ENCODE peak calls at places on chromosomes 2 and 18, in six cellular contexts. Q is SK-N-SH, Y is H1, H is K562, N is GM12878, P is HepG2. A is an unnamed sample.

GRCh38 chr18:47283476-47283875 is 32.0 kb upstream of the SKOR2 start:
- DNase-seq in N (no peak), Y (no peak), P (peak), H (peak), Q (peak), A (no peak)

GRCh38 chr2:196801986-196802385 is 2.5 kb upstream of the GTF3C3 start:
- DNase-seq in Q (no peak), Y (no peak), N (no peak), P (no peak), H (no peak), A (no peak)

GRCh38 chr2:168713325-168713724 is 89.1 kb upstream of the NOSTRIN start:
- DNase-seq in H (no peak), Q (no peak), Y (no peak), N (no peak), P (no peak), A (no peak)

GRCh38 chr2:167420261-167420660 is 532.0 kb downstream of the XIRP2 start:
- DNase-seq in H (no peak), N (no peak), Q (no peak), P (no peak), Y (no peak), A (no peak)

GRCh38 chr2:33214857-33215256 is 261.6 kb upstream of the RASGRP3 start:
- DNase-seq in Q (no peak), N (no peak), H (no peak), P (no peak), Y (no peak), A (no peak)

GRCh38 chr2:18648161-18648560 is 58.8 kb upstream of the NT5C1B start:
- DNase-seq in Q (no peak), N (no peak), Y (no peak), H (no peak), P (no peak), A (no peak)

GRCh38 chr2:33321236-33321731 is 155.2 kb upstream of the RASGRP3 start:
- DNase-seq in H (no peak), Q (no peak), N (peak), Y (no peak), P (no peak), A (no peak)

GRCh38 chr2:238290079-238290478 is 1.7 kb upstream of the PER2 start:
- DNase-seq in N (no peak), Y (no peak), H (peak), P (peak), Q (no peak), A (peak)

GRCh38 chr2:25309402-25309801 is 32.3 kb downstream of the DNMT3A start:
- DNase-seq in N (no peak), H (peak), Q (peak), Y (peak), P (peak), A (peak)

GRCh38 chr18:29254123-29254522 is 1077.2 kb upstream of the CDH2 start:
- DNase-seq in Y (no peak), P (no peak), H (no peak), Q (no peak), N (no peak), A (no peak)

GRCh38 chr18:56945171-56945863 is 201.6 kb upstream of the BOD1L2 start:
- DNase-seq in Q (no peak), P (no peak), N (no peak), Y (no peak), H (no peak), A (no peak)

GRCh38 chr2:204892506-204893255 is 347.4 kb downstream of the PARD3B start:
- DNase-seq in H (no peak), P (no peak), Y (no peak), Q (no peak), N (no peak), A (no peak)

GRCh38 chr2:136750065-136750464 is 15.3 kb upstream of the THSD7B start:
- DNase-seq in Q (no peak), P (no peak), H (no peak), Y (no peak), N (no peak), A (no peak)

GRCh38 chr2:44943693-44944101 is 2.2 kb downstream of the SIX3 start:
- DNase-seq in H (no peak), Q (peak), P (no peak), N (no peak), Y (no peak), A (no peak)

GRCh38 chr2:160209457-160209856 is 9.4 kb upstream of the ITGB6 start:
- DNase-seq in Q (no peak), H (no peak), Y (no peak), N (peak), P (no peak), A (no peak)

GRCh38 chr2:105926960-105927678 is 182.4 kb downstream of the NCK2 start:
- DNase-seq in Y (no peak), Q (no peak), H (no peak), P (peak), N (no peak), A (no peak)

GRCh38 chr2:10352972-10353371 is 50.3 kb downstream of the HPCAL1 start:
- DNase-seq in Q (no peak), H (no peak), Y (no peak), N (no peak), P (no peak), A (no peak)

GRCh38 chr2:184268900-184269299 is 329.4 kb upstream of the ZNF804A start:
- DNase-seq in H (no peak), N (no peak), Q (no peak), Y (no peak), P (no peak), A (no peak)

GRCh38 chr2:46876741-46877384 is 38.7 kb downstream of the MCFD2 start:
- DNase-seq in P (peak), H (peak), Q (peak), N (no peak), Y (no peak), A (peak)

GRCh38 chr2:113175736-113176695 is 2.2 kb downstream of the PSD4 start:
- DNase-seq in Y (no peak), N (no peak), P (no peak), H (no peak), Q (no peak), A (no peak)

GRCh38 chr18:68262697-68263293 is 452.1 kb downstream of the TMX3 start:
- DNase-seq in Y (no peak), Q (no peak), H (no peak), P (no peak), N (no peak), A (no peak)

GRCh38 chr18:10381951-10382350 is 72.5 kb upstream of the APCDD1 start:
- DNase-seq in P (no peak), Q (no peak), H (no peak), Y (no peak), N (no peak), A (no peak)

GRCh38 chr18:9287037-9287436 is 47.5 kb upstream of the TWSG1 start:
- DNase-seq in N (no peak), P (no peak), Q (no peak), Y (no peak), H (no peak), A (no peak)

GRCh38 chr2:200306969-200307811 is 697 bp downstream of the SPATS2L start:
- DNase-seq in Q (peak), H (peak), Y (peak), N (no peak), P (no peak), A (peak)

GRCh38 chr18:50937183-50937582 is 30.7 kb upstream of the ELAC1 start:
- DNase-seq in P (no peak), H (no peak), Q (no peak), N (no peak), Y (no peak), A (no peak)

DNA sequence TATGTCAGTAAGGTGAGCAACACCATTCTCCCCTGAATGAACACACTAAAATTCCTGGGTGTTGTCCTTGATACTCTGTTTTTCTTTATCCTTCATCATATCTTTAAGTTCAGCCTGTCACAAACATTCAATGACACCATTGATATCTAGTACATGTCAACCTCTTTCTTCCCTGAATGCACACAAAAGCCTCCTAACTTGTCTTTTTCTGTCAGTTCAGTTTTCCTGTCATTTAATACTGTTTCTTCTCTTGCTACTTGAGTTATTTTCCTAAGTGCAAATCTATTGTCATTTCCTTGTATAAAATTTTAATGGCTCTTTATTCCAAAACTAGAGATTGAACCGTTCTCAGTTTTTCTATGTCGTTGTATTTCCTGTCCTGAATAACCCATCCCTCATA is 1107.6 kb upstream of the SLC39A10 start:
- DNase-seq in Y (no peak), N (no peak), Q (no peak), H (no peak), P (no peak), A (no peak)
- TF ChIP-seq CHD2 in Y (no peak), N (no peak), Q (no peak), H (no peak), P (no peak), A (no peak)

GRCh38 chr18:44679912-44680270 is 797 bp upstream of the SETBP1 start:
- DNase-seq in N (no peak), P (no peak), H (no peak), Y (peak), Q (peak), A (peak)
- TF ChIP-seq CHD2 in N (no peak), P (no peak), H (no peak), Y (no peak), Q (no peak), A (no peak)

DNA sequence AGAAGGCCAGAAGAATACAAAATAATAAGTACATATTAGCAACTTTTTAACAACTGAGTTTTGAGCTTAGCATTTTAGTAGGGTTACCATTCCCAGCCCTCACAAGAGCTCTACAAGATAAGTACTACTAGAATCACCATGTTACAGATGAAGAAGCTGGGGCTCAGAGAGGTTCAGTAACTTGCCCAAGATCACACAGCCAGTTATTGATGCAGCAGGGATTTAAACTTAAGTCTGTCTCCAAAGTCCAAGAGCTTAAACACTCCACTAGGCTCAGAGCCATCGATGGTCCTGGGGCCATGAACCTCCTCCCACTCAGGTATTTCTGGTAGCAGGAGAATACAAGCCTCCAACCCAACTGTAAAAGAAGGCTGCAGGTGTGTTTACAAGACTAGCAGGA is 30.8 kb downstream of the TNS1 start:
- DNase-seq in Q (no peak), N (no peak), P (no peak), H (no peak), Y (no peak), A (no peak)
- TF ChIP-seq CHD2 in Q (no peak), N (no peak), P (no peak), H (no peak), Y (no peak), A (no peak)

GRCh38 chr18:46073474-46074331 is 1.6 kb upstream of the PSTPIP2 start:
- DNase-seq in H (peak), Y (peak), Q (peak), N (no peak), P (peak), A (peak)
- TF ChIP-seq CHD2 in H (no peak), Y (no peak), Q (no peak), N (no peak), P (no peak), A (no peak)

DNA sequence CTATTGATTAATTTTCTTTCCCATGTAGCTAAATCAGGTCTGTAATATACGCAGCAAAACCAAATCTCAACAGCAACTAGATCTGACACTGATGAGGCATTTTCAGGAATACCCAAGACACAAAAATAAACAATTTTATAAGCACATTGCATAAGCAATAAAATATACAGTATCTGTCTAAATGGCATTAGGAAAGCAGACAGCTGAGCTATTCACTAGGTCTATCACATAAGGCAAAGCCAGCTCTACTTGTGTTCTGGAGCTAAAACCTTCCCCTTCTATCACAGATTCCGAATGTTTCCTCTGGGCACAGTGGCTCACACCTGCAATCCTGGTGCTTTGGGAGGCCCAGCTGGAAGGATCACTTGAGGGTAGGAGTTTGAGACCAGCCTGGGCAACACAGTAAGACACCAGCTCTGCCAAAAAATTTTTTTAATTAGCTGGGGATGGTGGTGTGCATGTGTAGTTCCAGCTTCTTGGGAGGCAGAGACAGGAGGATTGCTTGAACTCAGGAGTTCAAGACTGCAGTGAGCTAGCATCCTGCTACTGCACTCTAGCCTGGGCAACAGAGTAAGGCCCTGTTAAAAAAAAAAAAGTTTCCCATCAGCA is 21.1 kb downstream of the PTPN2 start:
- DNase-seq in N (no peak), H (no peak), Y (no peak), P (no peak), Q (no peak), A (no peak)
- TF ChIP-seq CHD2 in N (no peak), H (no peak), Y (no peak), P (no peak), Q (no peak), A (no peak)

GRCh38 chr2:240418311-240418710 is 17.2 kb upstream of the GPC1 start:
- DNase-seq in P (no peak), Y (no peak), N (no peak), Q (no peak), H (no peak), A (no peak)
- TF ChIP-seq CHD2 in P (no peak), Y (no peak), N (no peak), Q (no peak), H (no peak), A (no peak)

GRCh38 chr2:8609357-8609804 is 72.5 kb upstream of the ID2 start:
- DNase-seq in H (no peak), P (peak), N (no peak), Y (no peak), Q (no peak), A (no peak)
- TF ChIP-seq CHD2 in H (no peak), P (no peak), N (no peak), Y (no peak), Q (no peak), A (no peak)

GRCh38 chr2:232338759-232339106 is 39.8 kb upstream of the ALPP start:
- DNase-seq in Q (no peak), Y (no peak), N (no peak), H (no peak), P (no peak), A (no peak)

GRCh38 chr2:232333361-232334135 is 45.0 kb upstream of the ALPP start:
- DNase-seq in N (no peak), P (peak), H (peak), Q (peak), Y (peak), A (peak)

GRCh38 chr2:232336241-232336736 is 42.3 kb upstream of the ALPP start:
- DNase-seq in N (no peak), Y (peak), H (no peak), P (no peak), Q (no peak), A (no peak)

GRCh38 chr2:232336956-232337700 is 41.4 kb upstream of the ALPP start:
- DNase-seq in P (no peak), Y (peak), H (no peak), Q (no peak), N (no peak), A (no peak)

DNA sequence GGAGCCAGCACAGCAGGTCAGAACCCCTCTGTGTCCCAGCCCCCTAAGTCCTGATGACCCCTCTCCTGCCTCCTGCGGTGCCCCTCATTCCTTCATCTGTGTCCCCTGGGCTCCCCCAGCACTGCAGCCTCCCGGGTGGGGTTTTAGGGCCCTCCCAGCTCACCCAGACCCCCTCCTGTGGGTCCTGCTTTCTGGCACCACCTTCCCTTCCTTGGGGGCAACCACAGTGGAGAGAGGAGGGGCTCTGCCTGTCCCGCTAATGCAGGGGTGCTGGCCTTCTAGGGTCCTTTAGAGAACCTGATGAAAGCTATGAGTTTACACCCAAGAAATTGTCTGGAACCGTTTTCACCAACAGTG is 42.7 kb upstream of the ALPP start:
- DNase-seq in H (no peak), N (no peak), Q (no peak), Y (no peak), P (no peak), A (no peak)
- TF ChIP-seq CHD2 in H (no peak), N (no peak), Q (no peak), Y (no peak), P (no peak), A (no peak)

GRCh38 chr2:241234962-241235361 is 46.5 kb downstream of the ANO7 start:
- DNase-seq in Q (no peak), H (no peak), Y (no peak), P (no peak), N (no peak), A (no peak)

GRCh38 chr2:241235396-241235795 is 46.9 kb downstream of the ANO7 start:
- DNase-seq in Q (no peak), P (no peak), Y (no peak), H (no peak), N (no peak), A (no peak)

GRCh38 chr2:241235859-241236593 is 47.5 kb downstream of the ANO7 start:
- DNase-seq in N (no peak), Q (no peak), P (no peak), Y (no peak), H (no peak), A (no peak)

GRCh38 chr2:241232736-241233575 is 44.5 kb downstream of the ANO7 start:
- DNase-seq in N (no peak), Y (no peak), H (no peak), Q (no peak), P (no peak), A (no peak)

GRCh38 chr2:241234066-241234790 is 45.8 kb downstream of the ANO7 start:
- DNase-seq in Q (no peak), H (no peak), N (no peak), Y (no peak), P (no peak), A (no peak)
- TF ChIP-seq CHD2 in Q (no peak), H (no peak), N (no peak), Y (no peak), P (no peak), A (no peak)

GRCh38 chr2:20355131-20355530 is 4.5 kb upstream of the PUM2 start:
- DNase-seq in Y (no peak), Q (no peak), P (peak), H (no peak), N (no peak), A (no peak)
- TF ChIP-seq CHD2 in Y (no peak), Q (no peak), P (no peak), H (no peak), N (no peak), A (no peak)

A was measured in A549.